ENCODE peak calls at places on chromosome 20, in seven cellular contexts. One of them, this sample, is unnamed.

GRCh38 chr20:37220796-37221195 is 40.8 kb downstream of the GHRH start:
- DNase-seq in IMR-90: no peak
- DNase-seq in GM12878: no peak
- DNase-seq in K562: no peak
- DNase-seq in HepG2: no peak
- DNase-seq in SK-N-SH: peak
- DNase-seq in H1: no peak
- DNase-seq in this sample: no peak

GRCh38 chr20:36093025-36093803 is 61.3 kb upstream of the EPB41L1 start:
- DNase-seq in SK-N-SH: peak
- DNase-seq in GM12878: no peak
- DNase-seq in K562: peak
- DNase-seq in H1: no peak
- DNase-seq in HepG2: no peak
- DNase-seq in IMR-90: no peak
- DNase-seq in this sample: no peak

GRCh38 chr20:38937978-38938473 is 11.8 kb downstream of the FAM83D start:
- DNase-seq in GM12878: no peak
- DNase-seq in K562: no peak
- DNase-seq in IMR-90: no peak
- DNase-seq in SK-N-SH: no peak
- DNase-seq in HepG2: no peak
- DNase-seq in H1: no peak
- DNase-seq in this sample: no peak

GRCh38 chr20:22559711-22560305 is 24.6 kb downstream of the FOXA2 start:
- DNase-seq in GM12878: no peak
- DNase-seq in IMR-90: no peak
- DNase-seq in SK-N-SH: no peak
- DNase-seq in K562: no peak
- DNase-seq in HepG2: no peak
- DNase-seq in H1: no peak
- DNase-seq in this sample: no peak

GRCh38 chr20:4244700-4245485 is 229.5 kb upstream of the RNF24 start:
- DNase-seq in H1: no peak
- DNase-seq in HepG2: peak
- DNase-seq in K562: no peak
- DNase-seq in IMR-90: no peak
- DNase-seq in SK-N-SH: no peak
- DNase-seq in GM12878: no peak
- DNase-seq in this sample: peak

GRCh38 chr20:49400410-49400809 is 82.1 kb downstream of the KCNB1 start:
- DNase-seq in SK-N-SH: no peak
- DNase-seq in K562: no peak
- DNase-seq in IMR-90: peak
- DNase-seq in GM12878: no peak
- DNase-seq in H1: no peak
- DNase-seq in HepG2: no peak
- DNase-seq in this sample: no peak

GRCh38 chr20:16904751-16905150 is 156.6 kb downstream of the OTOR start:
- DNase-seq in IMR-90: no peak
- DNase-seq in K562: no peak
- DNase-seq in GM12878: no peak
- DNase-seq in HepG2: no peak
- DNase-seq in H1: no peak
- DNase-seq in SK-N-SH: no peak
- DNase-seq in this sample: peak

GRCh38 chr20:23782366-23782983 is 31.7 kb upstream of the CST1 start:
- DNase-seq in H1: no peak
- DNase-seq in IMR-90: peak
- DNase-seq in K562: peak
- DNase-seq in GM12878: no peak
- DNase-seq in SK-N-SH: peak
- DNase-seq in HepG2: no peak
- DNase-seq in this sample: peak

GRCh38 chr20:53205046-53205445 is 232.9 kb downstream of the TSHZ2 start:
- DNase-seq in SK-N-SH: no peak
- DNase-seq in GM12878: no peak
- DNase-seq in HepG2: no peak
- DNase-seq in IMR-90: no peak
- DNase-seq in K562: no peak
- DNase-seq in H1: no peak
- DNase-seq in this sample: no peak

GRCh38 chr20:39645130-39645529 is 683.0 kb downstream of the DHX35 start:
- DNase-seq in SK-N-SH: no peak
- DNase-seq in H1: no peak
- DNase-seq in IMR-90: no peak
- DNase-seq in HepG2: no peak
- DNase-seq in K562: no peak
- DNase-seq in GM12878: no peak
- DNase-seq in this sample: no peak

GRCh38 chr20:5092765-5093339 is 26.9 kb downstream of the PCNA start:
- DNase-seq in HepG2: no peak
- DNase-seq in H1: no peak
- DNase-seq in K562: no peak
- DNase-seq in IMR-90: no peak
- DNase-seq in SK-N-SH: no peak
- DNase-seq in GM12878: no peak
- DNase-seq in this sample: no peak

GRCh38 chr20:31602779-31603441 is 2.2 kb upstream of the ID1 start:
- DNase-seq in SK-N-SH: no peak
- DNase-seq in H1: no peak
- DNase-seq in IMR-90: peak
- DNase-seq in GM12878: peak
- DNase-seq in HepG2: peak
- DNase-seq in K562: no peak
- DNase-seq in this sample: peak

GRCh38 chr20:37526238-37526838 is 1.3 kb downstream of the BLCAP start:
- DNase-seq in IMR-90: peak
- DNase-seq in K562: peak
- DNase-seq in GM12878: no peak
- DNase-seq in H1: no peak
- DNase-seq in SK-N-SH: peak
- DNase-seq in HepG2: peak
- DNase-seq in this sample: no peak

GRCh38 chr20:58712823-58713731 is 20.5 kb downstream of the NPEPL1 start:
- DNase-seq in HepG2: no peak
- DNase-seq in IMR-90: no peak
- DNase-seq in K562: no peak
- DNase-seq in H1: no peak
- DNase-seq in GM12878: no peak
- DNase-seq in SK-N-SH: peak
- DNase-seq in this sample: no peak

GRCh38 chr20:35901678-35902544 is 52.4 kb downstream of the SCAND1 start:
- DNase-seq in SK-N-SH: no peak
- DNase-seq in IMR-90: peak
- DNase-seq in H1: no peak
- DNase-seq in GM12878: no peak
- DNase-seq in K562: peak
- DNase-seq in HepG2: peak
- DNase-seq in this sample: peak

GRCh38 chr20:37992802-37993538 is 40.3 kb downstream of the TTI1 start:
- DNase-seq in K562: peak
- DNase-seq in GM12878: no peak
- DNase-seq in H1: no peak
- DNase-seq in IMR-90: peak
- DNase-seq in HepG2: peak
- DNase-seq in SK-N-SH: peak
- DNase-seq in this sample: peak

GRCh38 chr20:5797165-5797564 is 47.0 kb downstream of the SHLD1 start:
- DNase-seq in GM12878: no peak
- DNase-seq in H1: no peak
- DNase-seq in K562: no peak
- DNase-seq in HepG2: no peak
- DNase-seq in SK-N-SH: no peak
- DNase-seq in IMR-90: no peak
- DNase-seq in this sample: no peak

GRCh38 chr20:57735831-57736737 is 26.3 kb upstream of the PMEPA1 start:
- DNase-seq in GM12878: no peak
- DNase-seq in H1: no peak
- DNase-seq in IMR-90: no peak
- DNase-seq in HepG2: no peak
- DNase-seq in K562: no peak
- DNase-seq in SK-N-SH: no peak
- DNase-seq in this sample: no peak

GRCh38 chr20:41738584-41739193 is 120.5 kb upstream of the CHD6 start:
- DNase-seq in IMR-90: peak
- DNase-seq in H1: no peak
- DNase-seq in SK-N-SH: peak
- DNase-seq in K562: peak
- DNase-seq in HepG2: peak
- DNase-seq in GM12878: no peak
- DNase-seq in this sample: peak
- TF ChIP-seq RFX5 in IMR-90: no peak
- TF ChIP-seq RFX5 in H1: no peak
- TF ChIP-seq RFX5 in SK-N-SH: no peak
- TF ChIP-seq RFX5 in K562: no peak
- TF ChIP-seq RFX5 in HepG2: no peak
- TF ChIP-seq RFX5 in GM12878: no peak
- TF ChIP-seq RFX5 in this sample: no peak

DNA sequence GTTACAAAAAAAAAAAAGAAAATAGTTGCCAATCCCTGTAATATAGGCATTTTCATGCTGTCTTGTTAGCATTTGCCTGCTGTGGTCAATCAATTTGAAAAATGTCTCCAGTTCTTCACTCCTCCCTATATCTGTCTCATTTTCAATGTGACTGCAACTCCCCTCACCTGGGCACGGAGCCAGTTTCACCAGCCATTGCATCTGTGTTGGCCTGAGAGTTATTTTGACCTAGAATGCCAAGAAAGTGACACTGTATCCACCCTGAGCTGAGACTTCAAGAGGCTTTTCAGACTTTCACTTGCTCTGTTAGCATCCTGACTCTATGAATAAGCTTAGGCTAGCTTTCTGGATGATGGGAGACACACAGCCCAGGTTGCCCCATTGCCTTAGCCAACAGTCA is 544.3 kb upstream of the BTBD3 start:
- DNase-seq in SK-N-SH: no peak
- DNase-seq in K562: no peak
- DNase-seq in IMR-90: no peak
- DNase-seq in GM12878: no peak
- DNase-seq in H1: no peak
- DNase-seq in HepG2: no peak
- DNase-seq in this sample: no peak
- TF ChIP-seq RFX5 in SK-N-SH: no peak
- TF ChIP-seq RFX5 in K562: no peak
- TF ChIP-seq RFX5 in IMR-90: no peak
- TF ChIP-seq RFX5 in GM12878: no peak
- TF ChIP-seq RFX5 in H1: no peak
- TF ChIP-seq RFX5 in HepG2: no peak
- TF ChIP-seq RFX5 in this sample: no peak

DNA sequence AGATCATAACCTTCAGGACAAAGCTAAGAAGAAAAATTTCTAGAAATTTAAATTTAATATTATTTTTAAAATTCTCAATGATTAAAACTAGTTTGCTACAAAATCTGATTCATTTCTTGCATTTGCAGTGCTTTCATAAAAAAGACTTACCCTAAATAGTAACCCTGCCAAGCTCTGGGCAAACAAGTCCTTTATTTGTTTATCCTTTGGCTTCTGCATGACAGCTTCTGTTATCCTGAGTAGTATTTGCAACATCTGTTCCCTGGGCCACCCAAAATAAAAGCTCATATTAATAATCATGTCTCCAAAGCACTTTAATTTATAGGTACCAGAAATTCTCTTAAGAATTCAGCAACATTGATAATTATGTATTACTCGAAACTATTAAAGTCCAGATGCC is 101.3 kb downstream of the RALGAPA2 start:
- DNase-seq in H1: no peak
- DNase-seq in IMR-90: no peak
- DNase-seq in K562: no peak
- DNase-seq in GM12878: no peak
- DNase-seq in HepG2: peak
- DNase-seq in SK-N-SH: no peak
- DNase-seq in this sample: no peak
- TF ChIP-seq RFX5 in H1: no peak
- TF ChIP-seq RFX5 in IMR-90: no peak
- TF ChIP-seq RFX5 in K562: no peak
- TF ChIP-seq RFX5 in GM12878: no peak
- TF ChIP-seq RFX5 in HepG2: no peak
- TF ChIP-seq RFX5 in SK-N-SH: no peak
- TF ChIP-seq RFX5 in this sample: no peak

GRCh38 chr20:61486198-61486597 is 234.1 kb downstream of the CDH4 start:
- DNase-seq in SK-N-SH: no peak
- DNase-seq in H1: no peak
- DNase-seq in HepG2: no peak
- DNase-seq in K562: no peak
- DNase-seq in GM12878: no peak
- DNase-seq in IMR-90: no peak
- DNase-seq in this sample: no peak

GRCh38 chr20:61488030-61488429 is 236.0 kb downstream of the CDH4 start:
- DNase-seq in HepG2: no peak
- DNase-seq in H1: no peak
- DNase-seq in K562: no peak
- DNase-seq in SK-N-SH: no peak
- DNase-seq in IMR-90: no peak
- DNase-seq in GM12878: no peak
- DNase-seq in this sample: no peak

GRCh38 chr20:61490721-61491120 is 238.7 kb downstream of the CDH4 start:
- DNase-seq in K562: no peak
- DNase-seq in HepG2: no peak
- DNase-seq in GM12878: no peak
- DNase-seq in H1: no peak
- DNase-seq in SK-N-SH: no peak
- DNase-seq in IMR-90: no peak
- DNase-seq in this sample: no peak

GRCh38 chr20:61483336-61484067 is 231.4 kb downstream of the CDH4 start:
- DNase-seq in GM12878: no peak
- DNase-seq in IMR-90: no peak
- DNase-seq in H1: no peak
- DNase-seq in HepG2: no peak
- DNase-seq in SK-N-SH: no peak
- DNase-seq in K562: no peak
- DNase-seq in this sample: no peak

GRCh38 chr20:61487346-61488022 is 235.4 kb downstream of the CDH4 start:
- DNase-seq in IMR-90: no peak
- DNase-seq in SK-N-SH: no peak
- DNase-seq in GM12878: no peak
- DNase-seq in HepG2: no peak
- DNase-seq in K562: no peak
- DNase-seq in H1: no peak
- DNase-seq in this sample: no peak
- TF ChIP-seq RFX5 in IMR-90: no peak
- TF ChIP-seq RFX5 in SK-N-SH: no peak
- TF ChIP-seq RFX5 in GM12878: no peak
- TF ChIP-seq RFX5 in HepG2: no peak
- TF ChIP-seq RFX5 in K562: no peak
- TF ChIP-seq RFX5 in H1: no peak
- TF ChIP-seq RFX5 in this sample: no peak

DNA sequence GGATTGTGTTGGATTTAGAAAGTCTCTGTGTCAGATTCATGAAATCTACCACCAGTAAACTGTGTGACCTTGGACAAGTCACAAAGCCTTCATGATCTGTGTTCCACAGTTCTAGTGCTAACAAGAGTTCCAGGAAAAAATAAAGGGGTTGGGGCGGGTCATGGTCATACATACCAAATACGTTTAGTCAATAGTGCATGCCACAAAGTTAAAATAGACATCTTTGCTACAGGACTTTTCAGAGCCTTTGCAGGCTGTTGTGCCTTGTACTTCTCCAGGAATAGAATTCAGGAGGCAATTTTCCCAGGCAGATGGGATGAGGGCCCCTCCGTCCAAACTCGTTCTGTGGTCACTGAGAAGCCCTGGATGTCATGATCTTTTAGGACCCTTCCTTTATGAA is 127.2 kb downstream of the EYA2 start:
- DNase-seq in K562: no peak
- DNase-seq in SK-N-SH: no peak
- DNase-seq in GM12878: no peak
- DNase-seq in HepG2: peak
- DNase-seq in IMR-90: no peak
- DNase-seq in H1: no peak
- DNase-seq in this sample: no peak
- TF ChIP-seq RFX5 in K562: no peak
- TF ChIP-seq RFX5 in SK-N-SH: no peak
- TF ChIP-seq RFX5 in GM12878: no peak
- TF ChIP-seq RFX5 in HepG2: no peak
- TF ChIP-seq RFX5 in IMR-90: no peak
- TF ChIP-seq RFX5 in H1: no peak
- TF ChIP-seq RFX5 in this sample: no peak